ENCODE peak calls at places on chromosomes 3 and 15, in nine cellular contexts. C, M, K, S, I, L, E, Y and Q are unnamed samples.

GRCh38 chr3:181764544-181764943 is 52.8 kb downstream of the SOX2 start:
- DNase-seq in S (no peak), C (no peak), E (no peak), L (no peak), M (no peak), I (no peak), K (no peak), Y (no peak), Q (no peak)

GRCh38 chr3:64190517-64191515 is 34.5 kb downstream of the PRICKLE2 start:
- DNase-seq in S (no peak), K (no peak), M (peak), I (no peak), C (peak), Y (peak), L (no peak), E (peak), Q (no peak)

GRCh38 chr3:179723617-179724016 is 70.8 kb downstream of the USP13 start:
- DNase-seq in S (no peak), I (no peak), E (no peak), C (no peak), L (no peak), M (no peak), K (no peak), Y (no peak), Q (no peak)

GRCh38 chr3:196159952-196160804 is 51.0 kb downstream of the ZDHHC19 start:
- DNase-seq in Y (peak), E (peak), M (no peak), C (no peak), K (no peak), I (no peak), S (no peak), L (no peak), Q (no peak)

GRCh38 chr15:68653031-68653635 is 74.3 kb downstream of the CORO2B start:
- DNase-seq in K (no peak), E (no peak), M (no peak), S (no peak), Y (no peak), I (no peak), L (no peak), C (no peak), Q (no peak)

GRCh38 chr3:130488288-130488687 is 28.7 kb upstream of the COL6A6 start:
- DNase-seq in Y (no peak), S (no peak), E (no peak), L (no peak), K (no peak), C (no peak), I (no peak), M (no peak), Q (no peak)

GRCh38 chr3:149705416-149705815 is 46.9 kb downstream of the COMMD2 start:
- DNase-seq in L (no peak), M (no peak), I (no peak), E (peak), K (no peak), S (no peak), C (no peak), Y (no peak), Q (no peak)

GRCh38 chr3:189272500-189273119 is 100.8 kb downstream of the TPRG1 start:
- DNase-seq in S (no peak), E (peak), M (no peak), I (no peak), C (peak), L (no peak), K (peak), Y (no peak), Q (no peak)

GRCh38 chr15:72179950-72180581 is 17.5 kb downstream of the GRAMD2A start:
- DNase-seq in E (peak), M (no peak), C (peak), I (no peak), Y (no peak), K (no peak), S (peak), L (no peak), Q (no peak)

GRCh38 chr3:196471551-196471950 is 32.0 kb downstream of the RNF168 start:
- DNase-seq in I (no peak), C (no peak), Y (no peak), S (no peak), K (no peak), M (no peak), L (no peak), E (peak), Q (no peak)

GRCh38 chr15:50182233-50183013 is 427 bp downstream of the SLC27A2 start:
- DNase-seq in Y (no peak), E (peak), S (no peak), M (no peak), I (no peak), L (no peak), C (peak), K (peak), Q (no peak)

GRCh38 chr3:173111321-173111720 is 29.7 kb downstream of the SPATA16 start:
- DNase-seq in S (no peak), E (no peak), Y (no peak), L (no peak), I (no peak), M (no peak), C (no peak), K (no peak), Q (no peak)

GRCh38 chr15:91522609-91523332 is 330.7 kb upstream of the SLCO3A1 start:
- DNase-seq in S (peak), E (no peak), C (peak), I (no peak), K (no peak), Y (no peak), L (no peak), M (no peak), Q (no peak)

GRCh38 chr3:187811580-187812250 is 66.4 kb upstream of the BCL6 start:
- DNase-seq in K (no peak), I (no peak), Y (peak), M (no peak), E (peak), C (peak), L (no peak), S (no peak), Q (no peak)

GRCh38 chr15:80549712-80550111 is 145.4 kb upstream of the ABHD17C start:
- DNase-seq in K (no peak), C (no peak), L (no peak), M (no peak), Y (no peak), S (no peak), E (no peak), I (no peak), Q (no peak)

GRCh38 chr3:50265988-50266387 is 3.0 kb upstream of the SEMA3B start:
- DNase-seq in K (no peak), M (no peak), C (no peak), Y (no peak), I (no peak), E (no peak), L (no peak), S (no peak), Q (no peak)

GRCh38 chr3:107993771-107994170 is 97.1 kb downstream of the CD47 start:
- DNase-seq in E (no peak), I (no peak), L (no peak), C (no peak), M (no peak), Y (no peak), K (no peak), S (no peak), Q (no peak)

GRCh38 chr3:140530603-140531002 is 147.3 kb upstream of the TRIM42 start:
- DNase-seq in M (no peak), K (no peak), E (no peak), S (no peak), Y (no peak), I (no peak), L (no peak), C (no peak), Q (no peak)

GRCh38 chr15:27714675-27715074 is 384.4 kb downstream of the OCA2 start:
- DNase-seq in C (peak), Y (no peak), K (no peak), L (no peak), I (no peak), M (no peak), E (no peak), S (no peak), Q (no peak)

GRCh38 chr15:51046799-51047449 is 47.8 kb downstream of the TNFAIP8L3 start:
- DNase-seq in K (no peak), L (no peak), S (peak), Y (peak), M (no peak), I (peak), C (no peak), E (peak), Q (no peak)

GRCh38 chr3:14132120-14132519 is 7.3 kb downstream of the TMEM43 start:
- DNase-seq in I (no peak), K (no peak), L (no peak), C (no peak), Y (no peak), S (no peak), E (no peak), M (no peak), Q (no peak)

GRCh38 chr3:143276592-143276991 is 157.0 kb downstream of the CHST2 start:
- DNase-seq in L (no peak), Y (no peak), E (no peak), K (no peak), M (no peak), C (no peak), S (no peak), I (no peak), Q (no peak)

GRCh38 chr3:38102073-38102844 is 34.7 kb downstream of the ACAA1 start:
- DNase-seq in Y (no peak), L (no peak), M (no peak), S (no peak), I (no peak), K (no peak), C (no peak), E (no peak), Q (no peak)

GRCh38 chr3:46483799-46484198 is 14.0 kb upstream of the RTP3 start:
- DNase-seq in C (no peak), L (no peak), I (no peak), S (no peak), K (no peak), Y (no peak), M (no peak), E (no peak), Q (no peak)

GRCh38 chr3:139173372-139174108 is 128.8 kb upstream of the PRR23C start:
- DNase-seq in L (no peak), S (no peak), K (no peak), M (no peak), Y (peak), E (no peak), C (peak), I (no peak), Q (no peak)
- H3K4me3 ChIP-seq in L (no peak), S (peak), K (no peak), M (peak), Y (peak), E (peak), C (peak), I (peak), Q (peak)

DNA sequence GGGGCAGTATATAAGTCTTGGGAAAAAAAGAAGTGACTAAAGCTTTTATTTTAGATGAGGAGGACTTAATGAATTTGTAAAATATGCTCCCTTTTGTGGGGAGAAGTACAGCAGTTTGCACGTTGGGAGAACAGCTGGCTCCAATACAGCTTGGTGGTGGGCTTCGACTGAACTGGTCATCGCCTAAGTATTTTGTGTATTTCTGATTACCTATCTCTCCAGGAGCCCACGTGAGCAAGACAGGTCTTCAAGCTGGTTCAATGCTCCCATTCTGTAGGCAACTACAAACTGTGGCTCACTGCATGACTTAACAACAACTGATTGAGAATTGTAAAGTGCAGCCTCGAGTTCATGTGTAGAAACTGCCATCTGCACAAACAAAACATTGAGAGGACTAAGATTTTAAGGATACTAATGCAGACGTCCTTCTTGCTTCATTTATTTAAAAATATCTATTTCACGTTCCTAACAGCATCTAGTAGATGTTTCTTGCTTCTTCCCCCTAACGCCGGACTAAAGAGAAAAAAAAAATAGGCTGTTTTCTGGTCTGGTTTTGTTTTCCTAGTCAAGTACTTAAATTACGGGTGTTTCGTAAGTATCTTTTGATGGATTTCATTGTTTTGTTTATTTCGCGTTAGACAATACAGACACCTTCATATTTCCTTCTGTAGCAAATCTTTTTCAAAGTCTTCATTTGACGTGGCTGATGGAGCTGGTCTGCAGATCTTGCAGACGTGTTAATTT is 1.4 kb upstream of the GREM1 start:
- DNase-seq in Y (no peak), S (no peak), E (no peak), C (no peak), L (no peak), K (no peak), I (no peak), M (no peak), Q (no peak)
- H3K4me3 ChIP-seq in Y (no peak), S (no peak), E (peak), C (no peak), L (no peak), K (no peak), I (no peak), M (no peak), Q (peak)

DNA sequence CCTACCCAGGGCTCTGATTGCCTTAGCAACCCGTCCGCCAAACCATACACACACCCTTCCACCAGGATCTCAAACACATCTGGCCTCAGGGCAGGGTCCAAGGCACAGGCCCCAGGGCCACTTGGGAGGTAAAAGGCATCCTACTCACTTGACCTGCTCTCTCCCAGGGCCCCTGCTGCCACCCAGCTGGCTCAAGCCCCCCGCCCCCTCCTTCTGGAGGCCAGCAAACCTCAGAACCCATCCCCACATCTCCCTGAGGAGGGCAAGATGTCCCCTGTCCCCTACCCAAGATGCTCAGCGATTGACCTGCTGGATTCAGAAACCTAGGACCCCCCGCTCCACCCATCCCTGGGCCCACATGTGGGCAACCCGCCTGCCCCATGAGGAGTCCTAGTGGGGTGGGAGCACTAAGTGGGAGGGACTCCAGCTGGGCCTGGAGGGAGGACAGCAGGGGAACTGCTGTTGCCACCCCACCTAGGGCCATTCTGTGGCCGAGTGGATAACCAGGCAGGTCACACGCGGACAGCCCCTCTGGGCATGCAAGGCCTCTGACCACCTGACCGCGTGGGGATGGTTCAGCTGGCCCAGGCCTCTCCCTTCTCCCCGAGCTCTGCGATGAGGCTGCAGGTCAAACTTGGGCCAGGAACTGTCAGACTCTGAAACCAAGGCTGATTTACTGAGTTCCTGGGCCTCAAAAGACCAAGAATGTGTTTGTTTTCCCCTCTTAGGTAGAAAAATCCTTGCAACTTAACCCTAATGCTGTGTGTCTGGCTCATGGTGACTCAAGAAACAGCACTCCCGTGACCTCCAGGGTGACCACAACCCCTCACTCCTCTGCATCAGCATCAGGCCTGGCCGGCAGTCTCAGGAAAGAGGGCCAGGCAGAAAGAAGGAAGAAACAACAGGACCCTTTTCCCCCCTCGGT is 4.2 kb downstream of the MFGE8 start:
- DNase-seq in S (no peak), L (no peak), C (no peak), E (peak), K (no peak), M (no peak), I (peak), Y (no peak), Q (no peak)
- H3K4me3 ChIP-seq in S (peak), L (no peak), C (no peak), E (no peak), K (no peak), M (no peak), I (no peak), Y (peak), Q (peak)

DNA sequence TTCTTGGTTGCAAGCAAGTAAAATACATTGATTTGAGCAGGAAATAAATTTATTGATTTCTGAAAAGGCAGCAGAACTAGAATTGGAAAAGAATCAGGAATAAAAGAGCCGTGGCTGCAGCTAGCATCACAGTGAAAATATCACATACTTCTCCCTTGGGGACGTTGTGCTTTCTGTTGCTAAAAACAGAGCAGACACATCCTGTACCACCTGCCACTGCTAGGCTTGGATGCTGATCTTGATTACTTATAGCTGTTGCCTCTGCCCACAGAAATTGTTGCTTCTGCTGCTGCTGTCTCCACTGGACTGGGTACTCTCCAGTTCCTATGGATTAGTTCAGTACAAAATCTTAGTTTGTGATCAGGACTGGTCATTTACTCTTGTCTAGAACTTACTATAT is 283.8 kb downstream of the C3orf38 start:
- DNase-seq in Y (no peak), I (no peak), C (no peak), S (peak), L (no peak), M (no peak), E (no peak), K (no peak), Q (no peak)
- H3K4me3 ChIP-seq in Y (no peak), I (no peak), C (no peak), S (no peak), L (no peak), M (no peak), E (no peak), K (no peak), Q (no peak)

DNA sequence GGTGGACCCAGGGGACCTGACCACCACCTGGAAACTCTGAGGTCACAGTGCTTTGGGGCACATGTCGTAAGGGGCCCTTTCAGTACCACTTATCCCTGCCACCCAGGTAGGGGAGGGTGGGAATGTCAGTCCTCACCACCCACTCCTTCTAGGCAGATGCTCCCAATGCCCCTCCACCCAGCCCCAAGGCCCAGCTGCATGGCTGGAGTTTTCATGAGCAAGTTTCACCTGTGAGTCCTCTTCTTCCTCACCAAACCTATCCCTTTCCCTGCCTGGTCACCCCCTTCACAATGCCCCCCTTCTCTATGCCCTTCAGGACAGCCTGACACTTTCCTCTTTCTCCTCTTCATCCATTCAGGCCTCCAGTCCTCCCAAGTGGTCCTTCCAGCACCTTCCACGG is 9.8 kb downstream of the FAM174B start:
- DNase-seq in E (no peak), S (no peak), C (no peak), Y (no peak), L (no peak), M (no peak), I (no peak), K (no peak), Q (no peak)
- H3K4me3 ChIP-seq in E (no peak), S (no peak), C (no peak), Y (no peak), L (no peak), M (no peak), I (no peak), K (no peak), Q (no peak)

GRCh38 chr15:92809880-92810361 is 90.2 kb upstream of the CHD2 start:
- DNase-seq in C (peak), E (peak), M (no peak), K (no peak), I (peak), S (peak), Y (no peak), L (no peak), Q (peak)

GRCh38 chr15:92806763-92807162 is 93.4 kb upstream of the CHD2 start:
- DNase-seq in K (no peak), E (no peak), I (peak), Y (no peak), S (peak), M (no peak), L (no peak), C (no peak), Q (no peak)

GRCh38 chr15:92808611-92809063 is 91.5 kb upstream of the CHD2 start:
- DNase-seq in Y (no peak), K (no peak), E (peak), C (peak), S (peak), I (peak), M (no peak), L (no peak), Q (no peak)

GRCh38 chr15:92809064-92809879 is 90.9 kb upstream of the CHD2 start:
- DNase-seq in S (peak), C (peak), K (peak), E (peak), L (peak), I (peak), M (peak), Y (peak), Q (peak)

GRCh38 chr15:92807971-92808571 is 92.1 kb upstream of the CHD2 start:
- DNase-seq in E (peak), K (no peak), L (no peak), S (peak), C (peak), Y (no peak), M (no peak), I (peak), Q (peak)
- H3K4me3 ChIP-seq in E (peak), K (no peak), L (peak), S (peak), C (peak), Y (no peak), M (no peak), I (peak), Q (peak)

DNA sequence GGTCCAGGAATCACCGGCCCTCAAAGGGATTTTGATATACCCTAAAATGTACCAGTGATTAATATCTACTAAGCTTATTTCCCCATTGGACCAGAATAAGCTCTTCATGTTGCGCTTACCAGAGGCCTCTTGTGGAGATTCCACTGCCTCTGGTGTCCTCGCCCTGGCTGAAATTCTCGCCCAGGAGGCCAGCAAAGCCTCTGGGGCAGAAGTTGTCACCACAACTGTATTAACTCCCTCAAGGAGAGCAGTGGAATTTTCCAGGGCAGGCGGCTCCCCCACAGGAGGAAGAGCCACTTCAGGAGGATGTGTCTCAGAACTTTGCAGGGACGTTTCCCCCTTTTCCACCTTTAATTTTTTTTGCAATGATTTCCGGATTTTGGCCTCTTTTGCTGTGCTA is 6.9 kb downstream of the DPPA4 start:
- DNase-seq in I (no peak), C (no peak), E (no peak), Y (no peak), L (no peak), K (no peak), S (no peak), M (no peak), Q (no peak)
- H3K4me3 ChIP-seq in I (no peak), C (no peak), E (no peak), Y (no peak), L (no peak), K (no peak), S (no peak), M (no peak), Q (no peak)